ENCODE peak calls at places on chromosomes 16 and 17, in four cellular contexts. One of them, this sample, is unnamed.
A peak's percentile ranks its signal among the peaks of the same experiment; 100 is the strongest.

GRCh38 chr16:48231675-48232214 is 12.4 kb upstream of the LONP2 start:
- DNase-seq in heart left ventricle: no peak
- DNase-seq in keratinocyte: no peak
- DNase-seq in ovary: no peak
- DNase-seq in this sample: peak; percentile 16

GRCh38 chr16:8867483-8868271 is 1.1 kb downstream of the CARHSP1 start:
- DNase-seq in heart left ventricle: peak; percentile 54
- DNase-seq in keratinocyte: no peak
- DNase-seq in ovary: peak; percentile 81
- DNase-seq in this sample: no peak

GRCh38 chr17:1545618-1546017 is 17.0 kb downstream of the PITPNA start:
- DNase-seq in heart left ventricle: no peak
- DNase-seq in keratinocyte: peak; percentile 15
- DNase-seq in ovary: no peak
- DNase-seq in this sample: no peak

GRCh38 chr16:8675183-8676159 is 1.1 kb downstream of the ABAT start:
- DNase-seq in heart left ventricle: no peak
- DNase-seq in keratinocyte: no peak
- DNase-seq in ovary: no peak
- DNase-seq in this sample: no peak

GRCh38 chr16:69166946-69167930 is 19.7 kb upstream of the SNTB2 start:
- DNase-seq in heart left ventricle: no peak
- DNase-seq in keratinocyte: peak; percentile 44
- DNase-seq in ovary: no peak
- DNase-seq in this sample: no peak

GRCh38 chr17:81338301-81339179 is 43.4 kb upstream of the SLC38A10 start:
- DNase-seq in heart left ventricle: no peak
- DNase-seq in keratinocyte: no peak
- DNase-seq in ovary: peak; percentile 70
- DNase-seq in this sample: no peak

GRCh38 chr16:69741519-69741918 is 13.2 kb downstream of the NOB1 start:
- DNase-seq in heart left ventricle: no peak
- DNase-seq in keratinocyte: no peak
- DNase-seq in ovary: no peak
- DNase-seq in this sample: no peak

GRCh38 chr17:82358467-82359350 is at the start of gene TEX19:
- DNase-seq in heart left ventricle: no peak
- DNase-seq in keratinocyte: no peak
- DNase-seq in ovary: no peak
- DNase-seq in this sample: no peak

GRCh38 chr16:23729503-23730424 is 16.7 kb upstream of the ERN2 start:
- DNase-seq in heart left ventricle: no peak
- DNase-seq in keratinocyte: no peak
- DNase-seq in ovary: no peak
- DNase-seq in this sample: no peak

GRCh38 chr17:62662855-62663254 is 35.4 kb downstream of the MRC2 start:
- DNase-seq in heart left ventricle: no peak
- DNase-seq in keratinocyte: no peak
- DNase-seq in ovary: peak; percentile 2
- DNase-seq in this sample: no peak

GRCh38 chr17:40265337-40265736 is 22.3 kb upstream of the CDC6 start:
- DNase-seq in heart left ventricle: no peak
- DNase-seq in keratinocyte: no peak
- DNase-seq in ovary: no peak
- DNase-seq in this sample: no peak

GRCh38 chr17:60303406-60304099 is 88.4 kb downstream of the USP32 start:
- DNase-seq in heart left ventricle: no peak
- DNase-seq in keratinocyte: no peak
- DNase-seq in ovary: no peak
- DNase-seq in this sample: no peak

GRCh38 chr17:43548689-43549379 is 2.7 kb upstream of the ETV4 start:
- DNase-seq in heart left ventricle: no peak
- DNase-seq in keratinocyte: no peak
- DNase-seq in ovary: no peak
- DNase-seq in this sample: no peak

GRCh38 chr17:12958786-12959185 is 59.0 kb downstream of the ELAC2 start:
- DNase-seq in heart left ventricle: no peak
- DNase-seq in keratinocyte: no peak
- DNase-seq in ovary: no peak
- DNase-seq in this sample: no peak

GRCh38 chr17:1122681-1123396 is 56.9 kb downstream of the ABR start:
- DNase-seq in heart left ventricle: peak; percentile 88
- DNase-seq in keratinocyte: no peak
- DNase-seq in ovary: peak; percentile 92
- DNase-seq in this sample: no peak

GRCh38 chr16:3868967-3869366 is 11.5 kb downstream of the CREBBP start:
- DNase-seq in heart left ventricle: no peak
- DNase-seq in keratinocyte: no peak
- DNase-seq in ovary: no peak
- DNase-seq in this sample: no peak

GRCh38 chr16:21338537-21339268 is 60.6 kb upstream of the CRYM start:
- DNase-seq in heart left ventricle: no peak
- DNase-seq in keratinocyte: no peak
- DNase-seq in ovary: no peak
- DNase-seq in this sample: no peak

GRCh38 chr17:58447039-58447975 is 30.0 kb upstream of the RNF43 start:
- DNase-seq in heart left ventricle: peak; percentile 52
- DNase-seq in keratinocyte: peak; percentile 69
- DNase-seq in ovary: no peak
- DNase-seq in this sample: peak; percentile 92

GRCh38 chr16:67865318-67865717 is 7.5 kb upstream of the EDC4 start:
- DNase-seq in heart left ventricle: no peak
- DNase-seq in keratinocyte: no peak
- DNase-seq in ovary: no peak
- DNase-seq in this sample: no peak

GRCh38 chr17:39016193-39017153 is 49.3 kb upstream of the FBXO47 start:
- DNase-seq in heart left ventricle: no peak
- DNase-seq in keratinocyte: no peak
- DNase-seq in ovary: no peak
- DNase-seq in this sample: no peak

GRCh38 chr17:17363638-17364337 is 60.6 kb downstream of the NT5M start:
- DNase-seq in heart left ventricle: no peak
- DNase-seq in keratinocyte: no peak
- DNase-seq in ovary: peak; percentile 13
- DNase-seq in this sample: no peak

GRCh38 chr17:36750316-36750885 is 149.0 kb downstream of the MRM1 start:
- DNase-seq in heart left ventricle: no peak
- DNase-seq in keratinocyte: no peak
- DNase-seq in ovary: no peak
- DNase-seq in this sample: no peak

GRCh38 chr16:7377231-7377630 is 44.6 kb downstream of the RBFOX1 start:
- DNase-seq in heart left ventricle: no peak
- DNase-seq in keratinocyte: no peak
- DNase-seq in ovary: no peak
- DNase-seq in this sample: no peak

GRCh38 chr16:57873218-57873617 is 70.9 kb upstream of the KIFC3 start:
- DNase-seq in heart left ventricle: no peak
- DNase-seq in keratinocyte: no peak
- DNase-seq in ovary: no peak
- DNase-seq in this sample: no peak

GRCh38 chr17:82565551-82565950 is 46.0 kb downstream of the FOXK2 start:
- DNase-seq in heart left ventricle: no peak
- DNase-seq in keratinocyte: no peak
- DNase-seq in ovary: no peak
- DNase-seq in this sample: no peak

GRCh38 chr17:45371414-45372324 is 54.8 kb upstream of the MAP3K14 start:
- DNase-seq in heart left ventricle: peak; percentile 82
- DNase-seq in keratinocyte: peak; percentile 59
- DNase-seq in ovary: peak; percentile 88
- DNase-seq in this sample: peak; percentile 71

GRCh38 chr17:2853111-2853721 is 57.0 kb downstream of the RAP1GAP2 start:
- DNase-seq in heart left ventricle: peak; percentile 73
- DNase-seq in keratinocyte: no peak
- DNase-seq in ovary: peak; percentile 45
- DNase-seq in this sample: no peak
- H3K27ac ChIP-seq in heart left ventricle: peak overlapping the region; percentile 84
- H3K27ac ChIP-seq in keratinocyte: peak overlapping the region; percentile 14
- H3K27ac ChIP-seq in ovary: no peak overlapping the region
- H3K27ac ChIP-seq in this sample: no peak overlapping the region

DNA sequence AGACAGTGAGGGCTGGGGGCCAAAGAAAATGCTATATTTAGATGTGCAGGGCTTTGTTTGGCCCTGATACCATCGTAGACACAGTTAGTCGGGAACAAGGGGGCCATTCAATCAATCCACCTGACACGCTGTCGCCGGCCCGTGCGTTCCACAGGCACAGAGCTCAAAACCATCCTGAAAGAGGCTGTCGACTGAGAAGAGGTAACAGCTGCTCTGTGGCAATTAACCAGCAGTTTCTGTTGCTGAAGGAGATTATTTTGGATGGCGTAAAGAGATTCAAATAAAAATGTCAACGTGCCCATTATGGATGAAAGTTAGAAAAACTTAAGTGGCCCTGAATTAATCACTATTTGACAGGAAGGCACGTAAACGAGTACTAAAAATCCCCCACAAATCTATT is 276.2 kb upstream of the IRX5 start:
- DNase-seq in heart left ventricle: no peak
- DNase-seq in keratinocyte: no peak
- DNase-seq in ovary: no peak
- DNase-seq in this sample: no peak
- H3K4me3 ChIP-seq in heart left ventricle: no peak overlapping the region
- H3K4me3 ChIP-seq in keratinocyte: no peak overlapping the region
- H3K4me3 ChIP-seq in ovary: no peak overlapping the region
- H3K4me3 ChIP-seq in this sample: no peak overlapping the region

GRCh38 chr17:70139449-70139993 is 29.8 kb upstream of the KCNJ2 start:
- DNase-seq in heart left ventricle: no peak
- DNase-seq in keratinocyte: no peak
- DNase-seq in ovary: no peak
- DNase-seq in this sample: no peak

GRCh38 chr17:70138309-70138865 is 30.9 kb upstream of the KCNJ2 start:
- DNase-seq in heart left ventricle: no peak
- DNase-seq in keratinocyte: no peak
- DNase-seq in ovary: no peak
- DNase-seq in this sample: no peak

GRCh38 chr17:70144260-70144846 is 25.0 kb upstream of the KCNJ2 start:
- DNase-seq in heart left ventricle: no peak
- DNase-seq in keratinocyte: no peak
- DNase-seq in ovary: no peak
- DNase-seq in this sample: no peak
- H3K4me1 ChIP-seq in heart left ventricle: no peaks in the 10 kb centered on the region
- H3K4me1 ChIP-seq in keratinocyte: peaks cover 3% of the 10 kb centered on the region
- H3K4me1 ChIP-seq in ovary: no peaks in the 10 kb centered on the region
- H3K4me1 ChIP-seq in this sample: no peaks in the 10 kb centered on the region

GRCh38 chr16:86364653-86365380 is 145.5 kb upstream of the FOXF1 start:
- DNase-seq in heart left ventricle: no peak
- DNase-seq in keratinocyte: no peak
- DNase-seq in ovary: no peak
- DNase-seq in this sample: no peak

GRCh38 chr16:86363057-86363490 is 147.3 kb upstream of the FOXF1 start:
- DNase-seq in heart left ventricle: no peak
- DNase-seq in keratinocyte: no peak
- DNase-seq in ovary: no peak
- DNase-seq in this sample: no peak

GRCh38 chr16:86363836-86364618 is 146.3 kb upstream of the FOXF1 start:
- DNase-seq in heart left ventricle: no peak
- DNase-seq in keratinocyte: no peak
- DNase-seq in ovary: no peak
- DNase-seq in this sample: no peak

GRCh38 chr16:86365513-86366040 is 144.8 kb upstream of the FOXF1 start:
- DNase-seq in heart left ventricle: no peak
- DNase-seq in keratinocyte: no peak
- DNase-seq in ovary: no peak
- DNase-seq in this sample: no peak

GRCh38 chr16:86362155-86362849 is 148.0 kb upstream of the FOXF1 start:
- DNase-seq in heart left ventricle: no peak
- DNase-seq in keratinocyte: no peak
- DNase-seq in ovary: no peak
- DNase-seq in this sample: no peak
- H3K27ac ChIP-seq in heart left ventricle: no peak overlapping the region
- H3K27ac ChIP-seq in keratinocyte: no peak overlapping the region
- H3K27ac ChIP-seq in ovary: no peak overlapping the region
- H3K27ac ChIP-seq in this sample: no peak overlapping the region

GRCh38 chr17:77467513-77467912 is 326.7 kb downstream of the SEC14L1 start:
- DNase-seq in heart left ventricle: no peak
- DNase-seq in keratinocyte: no peak
- DNase-seq in ovary: no peak
- DNase-seq in this sample: no peak

GRCh38 chr17:77465358-77466041 is 324.7 kb downstream of the SEC14L1 start:
- DNase-seq in heart left ventricle: peak; percentile 70
- DNase-seq in keratinocyte: no peak
- DNase-seq in ovary: no peak
- DNase-seq in this sample: no peak

GRCh38 chr17:77466596-77467223 is 325.9 kb downstream of the SEC14L1 start:
- DNase-seq in heart left ventricle: no peak
- DNase-seq in keratinocyte: no peak
- DNase-seq in ovary: no peak
- DNase-seq in this sample: no peak

GRCh38 chr17:77464988-77465357 is 324.2 kb downstream of the SEC14L1 start:
- DNase-seq in heart left ventricle: no peak
- DNase-seq in keratinocyte: no peak
- DNase-seq in ovary: no peak
- DNase-seq in this sample: no peak

DNA sequence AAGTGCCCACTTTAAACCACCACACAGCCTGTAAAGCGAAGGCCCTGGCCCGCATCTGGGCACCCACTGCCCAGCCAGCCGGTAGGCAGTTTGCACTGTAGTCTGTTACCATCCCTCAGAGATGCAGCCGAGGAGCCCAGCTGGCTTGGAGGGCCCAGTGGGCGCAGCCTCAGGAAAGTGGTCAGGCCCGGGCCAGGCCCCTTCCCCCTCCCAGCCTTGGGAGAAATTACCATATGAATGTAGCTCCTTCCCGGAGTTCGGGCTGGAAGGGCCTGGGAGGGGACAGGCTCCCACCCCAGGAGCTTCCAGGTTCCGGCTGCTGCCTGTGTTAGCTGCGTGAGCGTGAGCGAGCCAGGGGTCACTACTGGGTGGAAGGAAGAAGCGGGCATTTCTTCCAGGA is 325.4 kb downstream of the SEC14L1 start:
- DNase-seq in heart left ventricle: no peak
- DNase-seq in keratinocyte: no peak
- DNase-seq in ovary: no peak
- DNase-seq in this sample: peak; percentile 76
- H3K4me3 ChIP-seq in heart left ventricle: no peak overlapping the region
- H3K4me3 ChIP-seq in keratinocyte: no peak overlapping the region
- H3K4me3 ChIP-seq in ovary: no peak overlapping the region
- H3K4me3 ChIP-seq in this sample: no peak overlapping the region

GRCh38 chr17:76528156-76528527 is 9.4 kb downstream of the CYGB start:
- DNase-seq in heart left ventricle: no peak
- DNase-seq in keratinocyte: no peak
- DNase-seq in ovary: peak; percentile 66
- DNase-seq in this sample: no peak
- H3K4me1 ChIP-seq in heart left ventricle: peaks cover 58% of the 10 kb centered on the region
- H3K4me1 ChIP-seq in keratinocyte: peaks cover 50% of the 10 kb centered on the region
- H3K4me1 ChIP-seq in ovary: peaks cover 41% of the 10 kb centered on the region
- H3K4me1 ChIP-seq in this sample: peaks cover 5% of the 10 kb centered on the region